ENCODE peak calls at places on chromosomes 12 and 14, in nine cellular contexts. One of them, this sample, is unnamed.

GRCh38 chr14:44529026-44529425 is 21.9 kb upstream of the FSCB start:
- DNase-seq in uterus: no peak
- DNase-seq in nephron progenitor cell: no peak
- DNase-seq in psoas muscle: no peak
- DNase-seq in gastrocnemius medialis: no peak
- DNase-seq in HCT116: no peak
- DNase-seq in kidney epithelial cell: no peak
- DNase-seq in tibial nerve: no peak
- DNase-seq in IMR-90: no peak
- DNase-seq in this sample: no peak

GRCh38 chr14:68655021-68655811 is 137.7 kb downstream of the ZFP36L1 start:
- DNase-seq in tibial nerve: no peak
- DNase-seq in gastrocnemius medialis: no peak
- DNase-seq in HCT116: no peak
- DNase-seq in psoas muscle: no peak
- DNase-seq in nephron progenitor cell: no peak
- DNase-seq in IMR-90: peak
- DNase-seq in uterus: peak
- DNase-seq in kidney epithelial cell: no peak
- DNase-seq in this sample: no peak

GRCh38 chr14:54653764-54654469 is 87.0 kb downstream of the SAMD4A start:
- DNase-seq in IMR-90: peak
- DNase-seq in tibial nerve: peak
- DNase-seq in gastrocnemius medialis: peak
- DNase-seq in kidney epithelial cell: no peak
- DNase-seq in HCT116: no peak
- DNase-seq in uterus: peak
- DNase-seq in nephron progenitor cell: peak
- DNase-seq in psoas muscle: peak
- DNase-seq in this sample: no peak

GRCh38 chr12:90098132-90098779 is 389.6 kb upstream of the ATP2B1 start:
- DNase-seq in gastrocnemius medialis: no peak
- DNase-seq in HCT116: no peak
- DNase-seq in tibial nerve: no peak
- DNase-seq in kidney epithelial cell: no peak
- DNase-seq in psoas muscle: no peak
- DNase-seq in IMR-90: no peak
- DNase-seq in nephron progenitor cell: no peak
- DNase-seq in uterus: no peak
- DNase-seq in this sample: no peak

GRCh38 chr12:5437122-5437521 is 5.2 kb downstream of the NTF3 start:
- DNase-seq in nephron progenitor cell: no peak
- DNase-seq in HCT116: no peak
- DNase-seq in tibial nerve: no peak
- DNase-seq in psoas muscle: no peak
- DNase-seq in kidney epithelial cell: no peak
- DNase-seq in IMR-90: no peak
- DNase-seq in uterus: no peak
- DNase-seq in gastrocnemius medialis: no peak
- DNase-seq in this sample: no peak

GRCh38 chr12:53887881-53888280 is 50.8 kb upstream of the HOXC13 start:
- DNase-seq in nephron progenitor cell: no peak
- DNase-seq in HCT116: no peak
- DNase-seq in kidney epithelial cell: no peak
- DNase-seq in IMR-90: no peak
- DNase-seq in psoas muscle: no peak
- DNase-seq in uterus: no peak
- DNase-seq in tibial nerve: no peak
- DNase-seq in gastrocnemius medialis: no peak
- DNase-seq in this sample: no peak

GRCh38 chr14:89723930-89724915 is 230.3 kb downstream of the EFCAB11 start:
- DNase-seq in tibial nerve: no peak
- DNase-seq in uterus: no peak
- DNase-seq in HCT116: no peak
- DNase-seq in nephron progenitor cell: no peak
- DNase-seq in IMR-90: no peak
- DNase-seq in psoas muscle: no peak
- DNase-seq in kidney epithelial cell: no peak
- DNase-seq in gastrocnemius medialis: no peak
- DNase-seq in this sample: no peak

GRCh38 chr14:80762829-80763228 is 178.7 kb downstream of the CEP128 start:
- DNase-seq in psoas muscle: no peak
- DNase-seq in tibial nerve: no peak
- DNase-seq in nephron progenitor cell: no peak
- DNase-seq in HCT116: no peak
- DNase-seq in uterus: no peak
- DNase-seq in IMR-90: peak
- DNase-seq in gastrocnemius medialis: no peak
- DNase-seq in kidney epithelial cell: no peak
- DNase-seq in this sample: peak

GRCh38 chr12:70045036-70045435 is 198.2 kb upstream of the CNOT2 start:
- DNase-seq in tibial nerve: no peak
- DNase-seq in IMR-90: peak
- DNase-seq in psoas muscle: no peak
- DNase-seq in nephron progenitor cell: no peak
- DNase-seq in kidney epithelial cell: no peak
- DNase-seq in uterus: no peak
- DNase-seq in HCT116: no peak
- DNase-seq in gastrocnemius medialis: no peak
- DNase-seq in this sample: peak

GRCh38 chr14:99578541-99579044 is 25.4 kb downstream of the CCDC85C start:
- DNase-seq in uterus: peak
- DNase-seq in tibial nerve: no peak
- DNase-seq in HCT116: no peak
- DNase-seq in psoas muscle: no peak
- DNase-seq in nephron progenitor cell: no peak
- DNase-seq in gastrocnemius medialis: no peak
- DNase-seq in kidney epithelial cell: no peak
- DNase-seq in IMR-90: no peak
- DNase-seq in this sample: no peak

GRCh38 chr12:6845395-6845794 is 4.7 kb downstream of the GNB3 start:
- DNase-seq in kidney epithelial cell: no peak
- DNase-seq in uterus: no peak
- DNase-seq in psoas muscle: no peak
- DNase-seq in nephron progenitor cell: no peak
- DNase-seq in tibial nerve: no peak
- DNase-seq in IMR-90: no peak
- DNase-seq in HCT116: no peak
- DNase-seq in gastrocnemius medialis: no peak
- DNase-seq in this sample: no peak

GRCh38 chr12:125610971-125611370 is 545.7 kb downstream of the AACS start:
- DNase-seq in IMR-90: no peak
- DNase-seq in uterus: no peak
- DNase-seq in tibial nerve: no peak
- DNase-seq in psoas muscle: no peak
- DNase-seq in nephron progenitor cell: no peak
- DNase-seq in gastrocnemius medialis: no peak
- DNase-seq in HCT116: no peak
- DNase-seq in kidney epithelial cell: no peak
- DNase-seq in this sample: no peak

GRCh38 chr14:56587701-56588100 is 8.1 kb downstream of the TMEM260 start:
- DNase-seq in tibial nerve: no peak
- DNase-seq in uterus: no peak
- DNase-seq in psoas muscle: no peak
- DNase-seq in HCT116: no peak
- DNase-seq in gastrocnemius medialis: no peak
- DNase-seq in kidney epithelial cell: no peak
- DNase-seq in IMR-90: no peak
- DNase-seq in nephron progenitor cell: no peak
- DNase-seq in this sample: no peak

GRCh38 chr12:113581342-113581741 is 109.7 kb upstream of the LHX5 start:
- DNase-seq in HCT116: no peak
- DNase-seq in psoas muscle: no peak
- DNase-seq in IMR-90: no peak
- DNase-seq in nephron progenitor cell: no peak
- DNase-seq in uterus: no peak
- DNase-seq in tibial nerve: no peak
- DNase-seq in kidney epithelial cell: no peak
- DNase-seq in gastrocnemius medialis: no peak
- DNase-seq in this sample: no peak

GRCh38 chr12:55700255-55701018 is 7.3 kb downstream of the ITGA7 start:
- DNase-seq in psoas muscle: peak
- DNase-seq in gastrocnemius medialis: no peak
- DNase-seq in nephron progenitor cell: no peak
- DNase-seq in uterus: no peak
- DNase-seq in kidney epithelial cell: no peak
- DNase-seq in HCT116: no peak
- DNase-seq in tibial nerve: no peak
- DNase-seq in IMR-90: peak
- DNase-seq in this sample: peak

GRCh38 chr14:102568115-102568614 is 24.3 kb upstream of the RCOR1 start:
- DNase-seq in HCT116: peak
- DNase-seq in gastrocnemius medialis: no peak
- DNase-seq in uterus: no peak
- DNase-seq in kidney epithelial cell: no peak
- DNase-seq in nephron progenitor cell: no peak
- DNase-seq in IMR-90: no peak
- DNase-seq in tibial nerve: no peak
- DNase-seq in psoas muscle: no peak
- DNase-seq in this sample: peak

GRCh38 chr12:31499567-31499966 is 91.4 kb downstream of the DENND5B start:
- DNase-seq in IMR-90: no peak
- DNase-seq in gastrocnemius medialis: no peak
- DNase-seq in tibial nerve: no peak
- DNase-seq in uterus: no peak
- DNase-seq in kidney epithelial cell: no peak
- DNase-seq in HCT116: no peak
- DNase-seq in nephron progenitor cell: no peak
- DNase-seq in psoas muscle: no peak
- DNase-seq in this sample: no peak

GRCh38 chr14:35220027-35220676 is 72.0 kb upstream of the PSMA6 start:
- DNase-seq in kidney epithelial cell: no peak
- DNase-seq in tibial nerve: no peak
- DNase-seq in IMR-90: no peak
- DNase-seq in psoas muscle: no peak
- DNase-seq in uterus: no peak
- DNase-seq in nephron progenitor cell: no peak
- DNase-seq in gastrocnemius medialis: no peak
- DNase-seq in HCT116: no peak
- DNase-seq in this sample: no peak

GRCh38 chr12:12546314-12546772 is 16.3 kb downstream of the DUSP16 start:
- DNase-seq in tibial nerve: no peak
- DNase-seq in gastrocnemius medialis: no peak
- DNase-seq in uterus: no peak
- DNase-seq in HCT116: no peak
- DNase-seq in psoas muscle: no peak
- DNase-seq in kidney epithelial cell: no peak
- DNase-seq in nephron progenitor cell: no peak
- DNase-seq in IMR-90: peak
- DNase-seq in this sample: no peak

GRCh38 chr14:102215522-102216250 is 76.0 kb downstream of the WDR20 start:
- DNase-seq in IMR-90: peak
- DNase-seq in psoas muscle: no peak
- DNase-seq in nephron progenitor cell: no peak
- DNase-seq in uterus: no peak
- DNase-seq in kidney epithelial cell: no peak
- DNase-seq in gastrocnemius medialis: no peak
- DNase-seq in HCT116: no peak
- DNase-seq in tibial nerve: no peak
- DNase-seq in this sample: no peak

GRCh38 chr12:111435661-111436201 is 30.0 kb downstream of the SH2B3 start:
- DNase-seq in gastrocnemius medialis: no peak
- DNase-seq in kidney epithelial cell: no peak
- DNase-seq in tibial nerve: no peak
- DNase-seq in nephron progenitor cell: no peak
- DNase-seq in uterus: no peak
- DNase-seq in HCT116: no peak
- DNase-seq in psoas muscle: no peak
- DNase-seq in IMR-90: no peak
- DNase-seq in this sample: no peak

GRCh38 chr12:51187370-51187987 is 14.5 kb upstream of the TFCP2 start:
- DNase-seq in kidney epithelial cell: no peak
- DNase-seq in uterus: no peak
- DNase-seq in HCT116: no peak
- DNase-seq in nephron progenitor cell: no peak
- DNase-seq in tibial nerve: no peak
- DNase-seq in gastrocnemius medialis: peak
- DNase-seq in IMR-90: no peak
- DNase-seq in psoas muscle: no peak
- DNase-seq in this sample: no peak

GRCh38 chr14:68165274-68165843 is 345.8 kb downstream of the RAD51B start:
- DNase-seq in HCT116: no peak
- DNase-seq in IMR-90: no peak
- DNase-seq in tibial nerve: no peak
- DNase-seq in nephron progenitor cell: no peak
- DNase-seq in gastrocnemius medialis: no peak
- DNase-seq in uterus: no peak
- DNase-seq in psoas muscle: no peak
- DNase-seq in kidney epithelial cell: no peak
- DNase-seq in this sample: no peak

GRCh38 chr12:29614926-29615325 is 117.4 kb upstream of the OVCH1 start:
- DNase-seq in IMR-90: no peak
- DNase-seq in psoas muscle: no peak
- DNase-seq in gastrocnemius medialis: no peak
- DNase-seq in HCT116: no peak
- DNase-seq in uterus: no peak
- DNase-seq in kidney epithelial cell: no peak
- DNase-seq in tibial nerve: no peak
- DNase-seq in nephron progenitor cell: no peak
- DNase-seq in this sample: no peak
- TF ChIP-seq CTCF in IMR-90: no peak
- TF ChIP-seq CTCF in psoas muscle: no peak
- TF ChIP-seq CTCF in gastrocnemius medialis: no peak
- TF ChIP-seq CTCF in HCT116: no peak
- TF ChIP-seq CTCF in uterus: no peak
- TF ChIP-seq CTCF in kidney epithelial cell: no peak
- TF ChIP-seq CTCF in tibial nerve: no peak
- TF ChIP-seq CTCF in nephron progenitor cell: no peak
- TF ChIP-seq CTCF in this sample: no peak

GRCh38 chr12:106459534-106459933 is 102.0 kb downstream of the POLR3B start:
- DNase-seq in tibial nerve: no peak
- DNase-seq in uterus: no peak
- DNase-seq in psoas muscle: no peak
- DNase-seq in gastrocnemius medialis: no peak
- DNase-seq in IMR-90: no peak
- DNase-seq in nephron progenitor cell: no peak
- DNase-seq in kidney epithelial cell: no peak
- DNase-seq in HCT116: no peak
- DNase-seq in this sample: no peak
- TF ChIP-seq CTCF in tibial nerve: no peak
- TF ChIP-seq CTCF in uterus: no peak
- TF ChIP-seq CTCF in psoas muscle: no peak
- TF ChIP-seq CTCF in gastrocnemius medialis: no peak
- TF ChIP-seq CTCF in IMR-90: no peak
- TF ChIP-seq CTCF in nephron progenitor cell: no peak
- TF ChIP-seq CTCF in kidney epithelial cell: no peak
- TF ChIP-seq CTCF in HCT116: no peak
- TF ChIP-seq CTCF in this sample: no peak

GRCh38 chr12:109816870-109817269 is 16.3 kb downstream of the TRPV4 start:
- DNase-seq in gastrocnemius medialis: no peak
- DNase-seq in kidney epithelial cell: no peak
- DNase-seq in nephron progenitor cell: no peak
- DNase-seq in HCT116: no peak
- DNase-seq in uterus: no peak
- DNase-seq in psoas muscle: no peak
- DNase-seq in tibial nerve: no peak
- DNase-seq in IMR-90: no peak
- DNase-seq in this sample: no peak
- TF ChIP-seq CTCF in gastrocnemius medialis: no peak
- TF ChIP-seq CTCF in kidney epithelial cell: no peak
- TF ChIP-seq CTCF in nephron progenitor cell: no peak
- TF ChIP-seq CTCF in HCT116: no peak
- TF ChIP-seq CTCF in uterus: no peak
- TF ChIP-seq CTCF in psoas muscle: no peak
- TF ChIP-seq CTCF in tibial nerve: no peak
- TF ChIP-seq CTCF in IMR-90: no peak
- TF ChIP-seq CTCF in this sample: no peak

GRCh38 chr12:117882181-117882580 is 86.6 kb downstream of the KSR2 start:
- DNase-seq in tibial nerve: no peak
- DNase-seq in gastrocnemius medialis: no peak
- DNase-seq in IMR-90: no peak
- DNase-seq in kidney epithelial cell: no peak
- DNase-seq in uterus: no peak
- DNase-seq in HCT116: no peak
- DNase-seq in psoas muscle: no peak
- DNase-seq in nephron progenitor cell: no peak
- DNase-seq in this sample: no peak
- TF ChIP-seq CTCF in tibial nerve: no peak
- TF ChIP-seq CTCF in gastrocnemius medialis: no peak
- TF ChIP-seq CTCF in IMR-90: no peak
- TF ChIP-seq CTCF in kidney epithelial cell: no peak
- TF ChIP-seq CTCF in uterus: no peak
- TF ChIP-seq CTCF in HCT116: no peak
- TF ChIP-seq CTCF in psoas muscle: no peak
- TF ChIP-seq CTCF in nephron progenitor cell: no peak
- TF ChIP-seq CTCF in this sample: peak